ENCODE peak calls at places on chromosome 20, in six cellular contexts. R, P, K, F, V and Y are unnamed samples.

GRCh38 chr20:1622450-1622849 is 2.6 kb upstream of the SIRPB1 start:
- DNase-seq in R (no peak), P (no peak), K (no peak), F (no peak), V (no peak), Y (no peak)

GRCh38 chr20:4070323-4071176 is 55.2 kb upstream of the RNF24 start:
- DNase-seq in R (no peak), P (no peak), K (no peak), F (no peak), V (no peak), Y (no peak)

GRCh38 chr20:22509090-22509938 is 75.1 kb downstream of the FOXA2 start:
- DNase-seq in R (no peak), P (no peak), K (no peak), F (no peak), V (no peak), Y (no peak)

GRCh38 chr20:39850821-39851330 is 838.2 kb downstream of the MAFB start:
- DNase-seq in R (peak; percentile 56), P (no peak), K (no peak), F (no peak), V (no peak), Y (no peak)

GRCh38 chr20:8082999-8083398 is 49.1 kb upstream of the PLCB1 start:
- DNase-seq in R (peak; percentile 70), P (no peak), K (no peak), F (no peak), V (no peak), Y (no peak)

GRCh38 chr20:1313236-1313964 is 15.5 kb downstream of the SDCBP2 start:
- DNase-seq in R (peak; percentile 55), P (peak; percentile 85), K (peak; percentile 60), F (no peak), V (peak; percentile 55), Y (peak; percentile 35)

GRCh38 chr20:6686171-6686570 is 81.3 kb upstream of the BMP2 start:
- DNase-seq in R (no peak), P (no peak), K (no peak), F (no peak), V (no peak), Y (no peak)

GRCh38 chr20:60928341-60928740 is 323.7 kb upstream of the CDH4 start:
- DNase-seq in R (no peak), P (no peak), K (no peak), F (no peak), V (no peak), Y (no peak)

GRCh38 chr20:39282619-39283092 is 320.5 kb downstream of the DHX35 start:
- DNase-seq in R (no peak), P (no peak), K (no peak), F (no peak), V (no peak), Y (no peak)

GRCh38 chr20:14193885-14194284 is 143.5 kb downstream of the FLRT3 start:
- DNase-seq in R (no peak), P (no peak), K (no peak), F (no peak), V (no peak), Y (no peak)

GRCh38 chr20:57939499-57939898 is 229.7 kb upstream of the PMEPA1 start:
- DNase-seq in R (no peak), P (no peak), K (no peak), F (peak; percentile 95), V (no peak), Y (no peak)

GRCh38 chr20:9332783-9333482 is 181.5 kb upstream of the LAMP5 start:
- DNase-seq in R (no peak), P (no peak), K (no peak), F (no peak), V (no peak), Y (no peak)

GRCh38 chr20:57123139-57123903 is 143.1 kb downstream of the BMP7 start:
- DNase-seq in R (no peak), P (no peak), K (no peak), F (no peak), V (no peak), Y (no peak)

GRCh38 chr20:3820048-3820900 is at the start of gene AP5S1:
- DNase-seq in R (peak; percentile 96), P (peak; percentile 98), K (peak; percentile 80), F (peak; percentile 86), V (peak; percentile 87), Y (peak; percentile 88)

GRCh38 chr20:4169360-4170214 is 154.2 kb upstream of the RNF24 start:
- DNase-seq in R (no peak), P (no peak), K (no peak), F (no peak), V (no peak), Y (no peak)

GRCh38 chr20:4787825-4788224 is 66.1 kb downstream of the PRND start:
- DNase-seq in R (no peak), P (no peak), K (no peak), F (no peak), V (no peak), Y (no peak)

GRCh38 chr20:38870733-38871559 is 55.3 kb upstream of the FAM83D start:
- DNase-seq in R (peak; percentile 6), P (no peak), K (no peak), F (peak; percentile 93), V (no peak), Y (no peak)

GRCh38 chr20:25273541-25274358 is 25.9 kb downstream of the PYGB start:
- DNase-seq in R (no peak), P (no peak), K (no peak), F (no peak), V (no peak), Y (no peak)

GRCh38 chr20:475463-476357 is 13.4 kb upstream of the TBC1D20 start:
- DNase-seq in R (no peak), P (no peak), K (no peak), F (no peak), V (no peak), Y (no peak)

GRCh38 chr20:41054463-41055230 is 26.0 kb downstream of the TOP1 start:
- DNase-seq in R (no peak), P (no peak), K (no peak), F (no peak), V (no peak), Y (no peak)

GRCh38 chr20:37552415-37552814 is 24.7 kb upstream of the BLCAP start:
- DNase-seq in R (peak; percentile 51), P (no peak), K (no peak), F (no peak), V (no peak), Y (no peak)

GRCh38 chr20:4962257-4962855 is 39.0 kb downstream of the SLC23A2 start:
- DNase-seq in R (no peak), P (no peak), K (peak; percentile 26), F (no peak), V (no peak), Y (no peak)

GRCh38 chr20:9220874-9221547 is 152.1 kb downstream of the PLCB4 start:
- DNase-seq in R (peak; percentile 96), P (no peak), K (no peak), F (no peak), V (no peak), Y (no peak)

GRCh38 chr20:13873814-13874213 is 89.0 kb downstream of the NDUFAF5 start:
- DNase-seq in R (no peak), P (no peak), K (no peak), F (no peak), V (no peak), Y (no peak)

GRCh38 chr20:34111712-34112599 is at the start of gene EIF2S2:
- DNase-seq in R (peak; percentile 97), P (peak; percentile 98), K (peak; percentile 96), F (peak; percentile 96), V (peak; percentile 91), Y (peak; percentile 96)

GRCh38 chr20:21518292-21518991 is 4.6 kb upstream of the NKX2-2 start:
- DNase-seq in R (no peak), P (no peak), K (no peak), F (no peak), V (no peak), Y (no peak)

GRCh38 chr20:15359056-15359455 is 1021.6 kb upstream of the FLRT3 start:
- DNase-seq in R (peak; percentile 10), P (no peak), K (no peak), F (peak; percentile 42), V (no peak), Y (peak; percentile 13)

GRCh38 chr20:6421321-6422030 is 298.6 kb upstream of the FERMT1 start:
- DNase-seq in R (no peak), P (no peak), K (no peak), F (no peak), V (no peak), Y (no peak)

GRCh38 chr20:1505361-1505760 is 14.1 kb upstream of the SIRPB2 start:
- DNase-seq in R (peak; percentile 12), P (no peak), K (no peak), F (peak; percentile 82), V (no peak), Y (no peak)

GRCh38 chr20:59579404-59580207 is 24.7 kb upstream of the PHACTR3 start:
- DNase-seq in R (no peak), P (no peak), K (no peak), F (no peak), V (no peak), Y (no peak)

GRCh38 chr20:10665027-10665561 is 8.7 kb downstream of the JAG1 start:
- DNase-seq in R (no peak), P (no peak), K (no peak), F (no peak), V (no peak), Y (no peak)

GRCh38 chr20:51042657-51043247 is 19.8 kb upstream of the KCNG1 start:
- DNase-seq in R (no peak), P (no peak), K (no peak), F (no peak), V (no peak), Y (no peak)
- TF ChIP-seq CTCF in R (no peak), P (no peak), K (no peak), F (peak; percentile 44), V (no peak), Y (no peak)

GRCh38 chr20:53827996-53828672 is 234.5 kb upstream of the ZNF217 start:
- DNase-seq in R (peak; percentile 96), P (no peak), K (no peak), F (peak; percentile 89), V (no peak), Y (peak; percentile 56)

GRCh38 chr20:53828673-53829085 is 235.0 kb upstream of the ZNF217 start:
- DNase-seq in R (peak; percentile 93), P (no peak), K (no peak), F (no peak), V (no peak), Y (peak; percentile 67)

GRCh38 chr20:53826090-53826489 is 232.5 kb upstream of the ZNF217 start:
- DNase-seq in R (no peak), P (no peak), K (no peak), F (no peak), V (no peak), Y (no peak)

GRCh38 chr20:53826597-53827291 is 233.1 kb upstream of the ZNF217 start:
- DNase-seq in R (no peak), P (no peak), K (no peak), F (no peak), V (no peak), Y (no peak)

GRCh38 chr20:53827292-53827995 is 233.8 kb upstream of the ZNF217 start:
- DNase-seq in R (no peak), P (no peak), K (no peak), F (no peak), V (no peak), Y (no peak)
- H3K27ac ChIP-seq in R (peak overlapping the region; percentile 98), P (no peak overlapping the region), K (no peak overlapping the region), F (peak overlapping the region; percentile 100), V (no peak overlapping the region), Y (peak overlapping the region; percentile 100)

GRCh38 chr20:63574156-63574828 is at the start of gene HELZ2:
- DNase-seq in R (peak; percentile 53), P (peak; percentile 84), K (peak; percentile 61), F (no peak), V (peak; percentile 57), Y (no peak)
- TF ChIP-seq CTCF in R (no peak), P (no peak), K (no peak), F (no peak), V (no peak), Y (no peak)

GRCh38 chr20:17837179-17837578 is 131.4 kb downstream of the SNX5 start:
- DNase-seq in R (no peak), P (no peak), K (no peak), F (no peak), V (no peak), Y (no peak)
- H3K27ac ChIP-seq in R (no peak overlapping the region), P (no peak overlapping the region), K (no peak overlapping the region), F (no peak overlapping the region), V (no peak overlapping the region), Y (no peak overlapping the region)